ENCODE peak calls at places on chromosomes 11 and 22, in four cellular contexts. M is HepG2, E is K562, C is GM12878. L is an unnamed sample.

GRCh38 chr11:33063326-33063775 is 24.0 kb downstream of the TCP11L1 start:
- DNase-seq in E (no peak), M (no peak), C (peak), L (no peak)

GRCh38 chr11:100009728-100010127 is 677.4 kb upstream of the ARHGAP42 start:
- DNase-seq in M (no peak), E (no peak), C (no peak), L (no peak)

GRCh38 chr22:42180349-42180842 is 49.8 kb upstream of the CYP2D6 start:
- DNase-seq in M (no peak), C (no peak), E (peak), L (no peak)

GRCh38 chr11:69878927-69879733 is 59.9 kb upstream of the FGF3 start:
- DNase-seq in M (no peak), E (no peak), C (no peak), L (no peak)

GRCh38 chr11:85307381-85307780 is 319.8 kb downstream of the DLG2 start:
- DNase-seq in C (no peak), M (no peak), E (no peak), L (no peak)

GRCh38 chr11:116502641-116503061 is 270.1 kb downstream of the BUD13 start:
- DNase-seq in M (no peak), E (no peak), C (no peak), L (no peak)

GRCh38 chr11:114279778-114280532 is 16.2 kb upstream of the NNMT start:
- DNase-seq in C (no peak), E (no peak), M (no peak), L (no peak)

GRCh38 chr22:38947321-38948112 is 9.9 kb upstream of the APOBEC3A start:
- DNase-seq in M (no peak), C (no peak), E (no peak), L (no peak)

GRCh38 chr11:129315781-129316579 is 59.7 kb upstream of the BARX2 start:
- DNase-seq in M (peak), E (no peak), C (no peak), L (no peak)

GRCh38 chr22:48112687-48113521 is 1350.5 kb downstream of the TBC1D22A start:
- DNase-seq in M (no peak), C (no peak), E (no peak), L (no peak)

GRCh38 chr11:68113986-68114385 is 7.2 kb downstream of the CHKA start:
- DNase-seq in E (no peak), M (no peak), C (no peak), L (no peak)

GRCh38 chr11:71430166-71430565 is 18.0 kb downstream of the DHCR7 start:
- DNase-seq in M (no peak), C (no peak), E (no peak), L (no peak)

GRCh38 chr11:22193348-22194051 is 615 bp downstream of the ANO5 start:
- DNase-seq in M (no peak), C (no peak), E (peak), L (peak)

GRCh38 chr22:29152381-29153138 is 53.1 kb upstream of the EMID1 start:
- DNase-seq in C (no peak), E (peak), M (no peak), L (no peak)

GRCh38 chr11:61163714-61164609 is 2.7 kb upstream of the VPS37C start:
- DNase-seq in E (no peak), M (no peak), C (no peak), L (no peak)

GRCh38 chr22:22880645-22881044 is 7.0 kb upstream of the IGLL5 start:
- DNase-seq in M (no peak), C (no peak), E (peak), L (no peak)

GRCh38 chr11:829116-829945 is 1.6 kb downstream of the CRACR2B start:
- DNase-seq in M (no peak), E (no peak), C (no peak), L (no peak)

GRCh38 chr11:1409108-1409851 is 19.5 kb downstream of the BRSK2 start:
- DNase-seq in C (no peak), E (no peak), M (no peak), L (no peak)

GRCh38 chr11:34379081-34379480 is 21.3 kb upstream of the ABTB2 start:
- DNase-seq in C (no peak), E (no peak), M (no peak), L (no peak)

GRCh38 chr22:36729321-36729720 is 25.8 kb upstream of the CACNG2 start:
- DNase-seq in M (no peak), C (no peak), E (no peak), L (no peak)

GRCh38 chr22:23237841-23238240 is 57.5 kb downstream of the BCR start:
- DNase-seq in E (peak), C (no peak), M (no peak), L (no peak)

DNA sequence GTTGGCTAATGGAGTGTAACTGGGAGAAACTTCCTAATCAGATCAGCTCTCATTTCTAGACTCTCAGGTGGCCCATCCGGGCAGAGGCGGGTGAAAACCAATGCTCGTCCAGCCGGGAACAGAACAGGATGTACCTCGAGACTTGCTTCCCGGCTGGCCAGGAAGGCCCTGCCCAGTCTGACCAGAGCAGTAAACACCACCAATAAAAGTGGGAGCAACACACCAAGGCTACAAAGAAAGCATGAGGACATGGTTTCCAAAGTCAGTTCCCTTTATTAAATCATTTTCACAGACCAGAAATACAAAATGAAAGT is 940 bp upstream of the TNKS1BP1 start:
- DNase-seq in C (no peak), E (no peak), M (no peak), L (peak)
- TF ChIP-seq TARDBP in C (no peak), E (peak), M (no peak), L (no peak)

GRCh38 chr22:25829808-25830777 is 88.1 kb downstream of the MYO18B start:
- DNase-seq in E (no peak), C (no peak), M (peak), L (no peak)
- TF ChIP-seq TARDBP in E (no peak), C (no peak), M (no peak), L (no peak)

GRCh38 chr11:45578286-45578685 is 87.1 kb downstream of the CHST1 start:
- DNase-seq in E (peak), M (no peak), C (no peak), L (peak)

GRCh38 chr11:45576461-45577215 is 88.8 kb downstream of the CHST1 start:
- DNase-seq in M (no peak), C (no peak), E (no peak), L (no peak)

GRCh38 chr11:45583981-45584380 is 81.4 kb downstream of the CHST1 start:
- DNase-seq in M (no peak), C (no peak), E (no peak), L (no peak)

GRCh38 chr11:45577755-45578154 is 87.7 kb downstream of the CHST1 start:
- DNase-seq in E (no peak), C (no peak), M (no peak), L (no peak)

GRCh38 chr11:45580399-45580798 is 85.0 kb downstream of the CHST1 start:
- DNase-seq in C (no peak), M (no peak), E (no peak), L (peak)
- TF ChIP-seq TARDBP in C (no peak), M (no peak), E (no peak), L (no peak)

GRCh38 chr22:46777609-46777970 is 15.1 kb downstream of the TBC1D22A start:
- DNase-seq in E (no peak), M (no peak), C (no peak), L (no peak)
- TF ChIP-seq TARDBP in E (no peak), M (no peak), C (no peak), L (no peak)

DNA sequence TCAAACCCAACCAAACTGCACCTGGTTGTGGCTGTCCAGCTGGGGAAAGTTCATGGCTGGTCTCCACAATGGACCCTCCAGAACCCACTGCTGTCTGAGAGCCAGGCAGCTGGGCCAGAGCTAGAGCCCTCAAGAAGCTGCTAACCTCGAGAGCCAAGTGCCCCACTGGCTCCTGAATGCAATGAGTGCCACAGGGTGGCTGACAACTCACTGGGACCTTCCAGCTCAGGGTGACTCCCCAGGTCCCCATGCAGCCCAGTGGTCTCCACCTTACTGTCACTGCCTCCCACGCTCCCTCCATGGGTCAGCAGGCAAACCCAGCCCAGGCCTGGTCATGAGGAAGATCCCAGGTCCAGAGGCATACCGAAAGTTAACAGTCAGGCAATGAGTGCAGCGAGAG is 8.0 kb upstream of the CHST1 start:
- DNase-seq in C (no peak), E (no peak), M (no peak), L (no peak)
- TF ChIP-seq TARDBP in C (no peak), E (no peak), M (no peak), L (no peak)

GRCh38 chr11:47179655-47179991 is 2.9 kb upstream of the ARFGAP2 start:
- DNase-seq in M (peak), C (peak), E (peak), L (peak)
- TF ChIP-seq TARDBP in M (no peak), C (no peak), E (no peak), L (no peak)

L was measured in HEK293T.